ENCODE peak calls at places on chromosomes 3 and 15, in four cellular contexts. Y, W, J and U are unnamed samples.

GRCh38 chr15:100759698-100760356 is 119.8 kb upstream of the ALDH1A3 start:
- DNase-seq in Y (no peak), W (no peak), J (no peak), U (no peak)

GRCh38 chr3:34132069-34132677 is 333.7 kb downstream of the PDCD6IP start:
- DNase-seq in Y (no peak), W (no peak), J (no peak), U (no peak)

GRCh38 chr15:86135030-86135429 is 55.4 kb downstream of the AGBL1 start:
- DNase-seq in Y (peak), W (no peak), J (no peak), U (no peak)

GRCh38 chr3:171193693-171194092 is 167.2 kb upstream of the SLC2A2 start:
- DNase-seq in Y (no peak), W (no peak), J (no peak), U (no peak)

GRCh38 chr15:39171944-39172368 is 408.9 kb upstream of the THBS1 start:
- DNase-seq in Y (peak), W (no peak), J (peak), U (peak)

GRCh38 chr3:127254730-127255129 is 33.1 kb downstream of the PRR20G start:
- DNase-seq in Y (no peak), W (no peak), J (no peak), U (no peak)

GRCh38 chr3:60215952-60216351 is 1035.3 kb downstream of the FHIT start:
- DNase-seq in Y (no peak), W (no peak), J (no peak), U (no peak)

GRCh38 chr15:41502787-41503668 is 9.4 kb downstream of the ITPKA start:
- DNase-seq in Y (no peak), W (no peak), J (no peak), U (no peak)

GRCh38 chr3:58628823-58629562 is 37.6 kb downstream of the FAM3D start:
- DNase-seq in Y (peak), W (no peak), J (no peak), U (no peak)

GRCh38 chr3:72137865-72138861 is 353.2 kb upstream of the PROK2 start:
- DNase-seq in Y (no peak), W (no peak), J (no peak), U (no peak)

GRCh38 chr3:111668912-111669488 is 73.9 kb upstream of the ZBED2 start:
- DNase-seq in Y (no peak), W (no peak), J (no peak), U (no peak)

GRCh38 chr15:100060276-100060926 is 281.4 kb downstream of the ADAMTS17 start:
- DNase-seq in Y (no peak), W (no peak), J (peak), U (peak)

GRCh38 chr3:187242435-187242834 is 45.1 kb downstream of the RTP1 start:
- DNase-seq in Y (no peak), W (no peak), J (no peak), U (no peak)

GRCh38 chr3:69379661-69380060 is 6.2 kb downstream of the FRMD4B start:
- DNase-seq in Y (no peak), W (no peak), J (no peak), U (no peak)

GRCh38 chr15:25787855-25788521 is 75.1 kb downstream of the ATP10A start:
- DNase-seq in Y (peak), W (no peak), J (no peak), U (no peak)

GRCh38 chr3:155979746-155980145 is 109.3 kb downstream of the GMPS start:
- DNase-seq in Y (no peak), W (no peak), J (no peak), U (no peak)

GRCh38 chr3:48460517-48460902 is 14.0 kb downstream of the ATRIP start:
- DNase-seq in Y (no peak), W (no peak), J (no peak), U (no peak)

GRCh38 chr3:97680210-97680609 is 84.3 kb upstream of the ARL6 start:
- DNase-seq in Y (no peak), W (no peak), J (no peak), U (no peak)

GRCh38 chr15:92848852-92849598 is 51.1 kb upstream of the CHD2 start:
- DNase-seq in Y (no peak), W (no peak), J (no peak), U (no peak)

GRCh38 chr3:65894679-65895078 is 144.0 kb downstream of the MAGI1 start:
- DNase-seq in Y (no peak), W (no peak), J (no peak), U (no peak)

GRCh38 chr15:82585072-82585471 is 44.8 kb upstream of the RPS17 start:
- DNase-seq in Y (no peak), W (no peak), J (no peak), U (no peak)

GRCh38 chr3:186719945-186720739 is 3.0 kb downstream of the KNG1 start:
- DNase-seq in Y (no peak), W (no peak), J (no peak), U (no peak)

GRCh38 chr15:85684174-85684710 is 110.5 kb downstream of the KLHL25 start:
- DNase-seq in Y (no peak), W (no peak), J (no peak), U (no peak)

GRCh38 chr3:112813723-112814171 is 32.9 kb downstream of the CD200R1L start:
- DNase-seq in Y (no peak), W (no peak), J (no peak), U (no peak)

GRCh38 chr15:89783111-89783860 is 7.2 kb downstream of the MESP2 start:
- DNase-seq in Y (peak), W (no peak), J (no peak), U (no peak)

GRCh38 chr15:89781055-89781454 is 4.9 kb downstream of the MESP2 start:
- DNase-seq in Y (no peak), W (no peak), J (no peak), U (no peak)

GRCh38 chr15:89781891-89782618 is 5.9 kb downstream of the MESP2 start:
- DNase-seq in Y (peak), W (no peak), J (no peak), U (no peak)

GRCh38 chr15:89778861-89779260 is 2.7 kb downstream of the MESP2 start:
- DNase-seq in Y (no peak), W (no peak), J (no peak), U (no peak)

GRCh38 chr15:89780601-89781000 is 4.5 kb downstream of the MESP2 start:
- DNase-seq in Y (no peak), W (no peak), J (no peak), U (no peak)
- H3K27ac ChIP-seq in Y (no peak), W (peak), J (no peak), U (no peak)

GRCh38 chr3:38139191-38139590 is 730 bp downstream of the MYD88 start:
- DNase-seq in Y (no peak), W (no peak), J (peak), U (no peak)
- H3K27ac ChIP-seq in Y (no peak), W (peak), J (peak), U (peak)

GRCh38 chr3:32819086-32819450 is 1.3 kb downstream of the TRIM71 start:
- DNase-seq in Y (no peak), W (no peak), J (no peak), U (no peak)

GRCh38 chr3:32818431-32819085 is 761 bp downstream of the TRIM71 start:
- DNase-seq in Y (no peak), W (no peak), J (no peak), U (no peak)

GRCh38 chr3:32816439-32817194 is 1.2 kb upstream of the TRIM71 start:
- DNase-seq in Y (no peak), W (no peak), J (no peak), U (no peak)

GRCh38 chr3:32817195-32817560 is 619 bp upstream of the TRIM71 start:
- DNase-seq in Y (no peak), W (no peak), J (no peak), U (no peak)

DNA sequence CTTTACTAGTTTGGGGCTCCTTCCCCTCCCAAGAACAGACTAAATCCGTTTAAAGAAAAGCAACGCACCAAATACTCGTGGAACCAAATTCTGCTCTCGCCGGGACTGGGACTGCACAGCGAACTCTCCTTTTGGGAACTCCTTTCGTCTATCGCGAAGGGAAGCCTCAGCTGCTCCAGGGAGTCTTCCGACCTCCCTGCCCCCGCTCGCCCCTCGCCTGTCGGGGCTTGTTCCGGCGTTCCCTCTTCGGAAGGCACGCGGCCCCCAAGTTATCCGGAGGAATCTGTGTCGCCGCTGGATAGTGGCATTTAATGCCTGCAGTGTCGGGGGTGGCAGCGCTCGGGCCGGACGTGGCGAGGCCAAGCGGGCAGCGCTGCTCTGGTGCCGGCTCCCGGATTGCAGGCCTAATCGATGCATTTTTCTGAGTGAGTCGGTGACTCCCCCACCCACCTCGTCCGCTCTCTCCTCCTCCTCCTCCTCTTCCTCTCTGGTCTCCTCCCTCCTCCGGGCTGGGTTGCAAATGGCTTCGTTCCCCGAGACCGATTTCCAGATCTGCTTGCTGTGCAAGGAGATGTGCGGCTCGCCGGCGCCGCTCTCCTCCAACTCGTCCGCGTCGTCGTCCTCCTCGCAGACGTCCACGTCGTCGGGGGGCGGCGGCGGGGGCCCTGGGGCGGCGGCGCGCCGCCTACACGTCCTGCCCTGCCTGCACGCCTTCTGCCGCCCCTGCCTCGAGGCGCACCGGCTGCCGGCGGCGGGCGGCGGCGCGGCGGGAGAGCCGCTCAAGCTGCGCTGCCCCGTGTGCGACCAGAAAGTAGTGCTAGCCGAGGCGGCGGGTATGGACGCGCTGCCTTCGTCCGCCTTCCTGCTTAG is at the start of gene TRIM71:
- DNase-seq in Y (no peak), W (no peak), J (no peak), U (no peak)
- H3K27ac ChIP-seq in Y (no peak), W (no peak), J (no peak), U (no peak)

GRCh38 chr15:56245871-56246814 is 2.5 kb upstream of the RFX7 start:
- DNase-seq in Y (peak), W (peak), J (peak), U (peak)
- H3K27ac ChIP-seq in Y (peak), W (peak), J (peak), U (no peak)

DNA sequence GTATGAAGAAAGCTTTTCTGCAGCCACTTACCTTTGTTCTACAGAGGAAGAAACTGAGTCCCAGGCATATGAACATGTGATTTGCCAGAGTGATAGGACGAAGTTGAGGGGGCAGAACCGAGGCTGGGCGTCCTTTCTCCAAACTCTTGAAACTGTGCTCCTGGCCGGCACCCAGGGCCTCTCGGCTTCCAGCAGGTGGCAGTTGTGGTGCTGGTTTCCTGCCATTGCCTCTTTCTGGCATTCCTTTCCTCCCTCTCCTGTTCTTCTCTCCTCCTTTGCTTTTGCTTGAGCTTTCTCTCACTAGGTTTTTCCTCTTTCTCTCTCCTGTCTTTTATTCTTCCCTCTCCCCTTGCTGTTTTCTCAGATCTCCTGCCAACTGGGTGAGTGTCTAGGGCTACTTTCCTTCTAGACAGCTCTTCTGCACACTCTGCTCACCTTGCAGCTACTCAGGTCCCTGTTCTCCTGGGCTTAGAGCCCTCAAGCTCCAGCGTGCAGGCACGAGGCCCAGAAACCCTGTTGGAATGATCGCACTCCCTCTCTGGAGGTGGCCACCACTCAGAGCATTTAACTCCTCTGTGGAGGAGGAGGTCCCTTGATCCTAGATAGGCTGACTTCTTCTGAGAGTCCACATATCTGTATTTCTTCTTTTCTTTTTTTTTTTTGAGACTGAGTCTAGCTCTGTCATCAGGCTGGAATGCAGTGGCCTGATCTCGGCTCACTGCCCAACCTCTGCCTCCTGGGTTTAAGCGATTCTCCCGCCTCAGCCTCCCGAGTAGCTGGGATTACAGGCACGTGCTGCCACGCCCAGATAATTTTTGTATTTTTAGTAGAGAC is 26.2 kb downstream of the TRAK1 start:
- DNase-seq in Y (peak), W (no peak), J (peak), U (peak)
- H3K27ac ChIP-seq in Y (peak), W (peak), J (peak), U (no peak)

GRCh38 chr3:143824675-143825074 is 23.6 kb downstream of the SLC9A9 start:
- DNase-seq in Y (no peak), W (no peak), J (no peak), U (no peak)

GRCh38 chr3:143830063-143830462 is 18.2 kb downstream of the SLC9A9 start:
- DNase-seq in Y (no peak), W (no peak), J (no peak), U (no peak)

GRCh38 chr3:143826296-143826695 is 22.0 kb downstream of the SLC9A9 start:
- DNase-seq in Y (no peak), W (no peak), J (no peak), U (no peak)

GRCh38 chr3:143825513-143825912 is 22.8 kb downstream of the SLC9A9 start:
- DNase-seq in Y (no peak), W (no peak), J (no peak), U (no peak)

GRCh38 chr3:143827425-143827824 is 20.8 kb downstream of the SLC9A9 start:
- DNase-seq in Y (no peak), W (no peak), J (no peak), U (no peak)
- H3K27ac ChIP-seq in Y (no peak), W (no peak), J (no peak), U (no peak)

DNA sequence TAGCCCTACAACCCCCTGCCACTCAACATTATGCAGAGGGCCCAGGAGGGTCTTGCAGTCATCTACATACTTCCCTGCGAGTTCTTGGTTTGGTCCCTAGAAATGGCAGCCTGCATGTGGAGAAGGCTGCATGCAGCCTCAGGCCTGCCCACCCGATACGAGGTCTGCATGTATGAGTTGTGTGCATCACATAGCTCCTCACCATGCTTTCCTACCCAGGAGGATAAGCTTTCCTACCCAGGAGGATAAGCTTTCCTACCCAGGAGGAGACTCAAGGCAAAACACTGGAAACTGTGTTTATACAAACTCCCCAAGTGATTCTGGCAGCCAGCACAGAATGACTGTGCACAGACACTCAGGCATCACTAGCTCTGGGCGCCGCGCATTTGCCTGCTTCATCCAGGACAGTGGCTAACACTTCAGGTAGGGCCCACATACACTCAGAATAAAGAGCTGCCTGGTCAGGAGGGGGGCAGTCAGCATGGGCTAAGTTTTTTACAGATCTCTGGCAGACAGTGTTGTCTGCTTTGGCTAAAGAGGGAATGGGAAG is 187.7 kb downstream of the THSD4 start:
- DNase-seq in Y (no peak), W (no peak), J (no peak), U (no peak)
- H3K27ac ChIP-seq in Y (no peak), W (no peak), J (peak), U (no peak)

GRCh38 chr3:131216801-131217200 is 164.8 kb upstream of the NUDT16 start:
- DNase-seq in Y (peak), W (no peak), J (peak), U (peak)
- H3K27ac ChIP-seq in Y (peak), W (no peak), J (no peak), U (no peak)